ENCODE peak calls at places on chromosomes 5 and 9, in six cellular contexts. T is Caco-2, A is heart left ventricle, Q is HL-60, L is prostate gland, O is H1. I is an unnamed sample.

GRCh38 chr5:86030753-86031152 is 587.0 kb upstream of the COX7C start:
- DNase-seq in T (no peak), A (no peak), Q (no peak), L (no peak), O (no peak), I (no peak)

GRCh38 chr5:179620293-179620692 is 3.2 kb downstream of the HNRNPH1 start:
- DNase-seq in T (no peak), A (no peak), Q (no peak), L (no peak), O (no peak), I (no peak)

GRCh38 chr5:177997319-177997670 is 1.3 kb upstream of the PROP1 start:
- DNase-seq in T (no peak), A (no peak), Q (no peak), L (no peak), O (no peak), I (no peak)

GRCh38 chr9:10744669-10745068 is 131.9 kb upstream of the PTPRD start:
- DNase-seq in T (no peak), A (no peak), Q (no peak), L (no peak), O (no peak), I (no peak)

GRCh38 chr9:19931066-19931465 is 142.2 kb upstream of the SLC24A2 start:
- DNase-seq in T (no peak), A (no peak), Q (no peak), L (no peak), O (no peak), I (no peak)

GRCh38 chr9:131635285-131635684 is 90.0 kb downstream of the PRRT1B start:
- DNase-seq in T (peak), A (peak), Q (peak), L (peak), O (no peak), I (no peak)

GRCh38 chr5:142472306-142472951 is 147.6 kb upstream of the SPRY4 start:
- DNase-seq in T (no peak), A (no peak), Q (peak), L (no peak), O (no peak), I (no peak)

GRCh38 chr5:160272041-160272663 is 40.2 kb downstream of the CCNJL start:
- DNase-seq in T (no peak), A (no peak), Q (no peak), L (no peak), O (no peak), I (no peak)

GRCh38 chr5:164090358-164090757 is 584.9 kb downstream of the MAT2B start:
- DNase-seq in T (no peak), A (no peak), Q (no peak), L (no peak), O (no peak), I (no peak)

GRCh38 chr9:136054146-136054545 is 40.9 kb downstream of the NACC2 start:
- DNase-seq in T (no peak), A (no peak), Q (no peak), L (no peak), O (no peak), I (no peak)

GRCh38 chr9:111481885-111482636 is 2.1 kb downstream of the ECPAS start:
- DNase-seq in T (peak), A (no peak), Q (peak), L (peak), O (no peak), I (no peak)

GRCh38 chr5:159330131-159330530 is at the start of gene IL12B:
- DNase-seq in T (no peak), A (no peak), Q (no peak), L (no peak), O (no peak), I (no peak)

GRCh38 chr9:134005381-134005780 is 13.3 kb upstream of the VAV2 start:
- DNase-seq in T (no peak), A (no peak), Q (no peak), L (no peak), O (no peak), I (no peak)

DNA sequence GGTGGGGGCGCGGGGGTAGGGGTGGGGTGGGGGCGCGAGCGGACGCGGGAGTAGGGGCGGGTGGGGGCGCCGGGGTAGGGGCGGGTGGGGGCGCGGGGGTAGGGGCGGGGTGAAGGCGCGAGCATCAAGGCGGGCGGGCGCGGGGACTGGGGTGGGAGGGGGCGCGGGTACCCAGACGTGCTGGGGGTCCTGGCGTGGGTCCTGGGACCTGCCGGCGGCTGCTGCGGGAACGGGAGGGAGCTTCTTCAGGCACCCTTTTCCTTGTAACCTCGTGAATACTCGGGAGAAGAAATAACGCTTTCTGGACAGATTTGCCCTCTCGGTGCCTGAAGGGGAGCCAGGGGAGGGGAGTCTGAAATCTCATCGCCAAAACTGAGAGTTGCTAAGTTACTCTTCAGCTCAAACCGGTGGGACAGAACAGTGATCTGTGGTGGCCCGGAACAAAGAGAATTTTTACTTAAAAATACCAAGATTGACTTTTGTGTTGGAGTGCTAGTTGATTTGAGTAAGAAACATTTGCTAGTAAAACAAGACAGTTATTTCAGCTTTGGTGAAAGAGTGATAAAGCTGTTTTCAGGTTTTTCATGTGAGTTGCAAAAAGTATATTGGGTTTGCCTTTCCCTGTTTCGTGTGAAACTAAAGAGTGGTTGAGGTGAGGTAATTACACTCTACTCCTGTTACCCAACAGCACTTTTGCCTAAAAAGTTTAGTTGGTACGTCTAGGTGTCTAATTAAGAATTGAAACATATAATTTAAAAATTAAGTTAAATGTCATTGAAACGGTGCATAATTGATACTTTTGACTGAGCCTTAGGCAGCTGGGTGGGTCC is 638 bp downstream of the PLEKHG4B start:
- DNase-seq in T (no peak), A (no peak), Q (no peak), L (no peak), O (no peak), I (no peak)
- H3K4me3 ChIP-seq in T (peak), A (no peak), Q (no peak), L (peak), O (peak), I (no peak)

GRCh38 chr9:116643691-116644090 is 43.4 kb upstream of the TRIM32 start:
- DNase-seq in T (no peak), A (no peak), Q (no peak), L (no peak), O (no peak), I (no peak)

GRCh38 chr9:116644099-116644688 is 42.9 kb upstream of the TRIM32 start:
- DNase-seq in T (no peak), A (no peak), Q (no peak), L (no peak), O (no peak), I (no peak)

GRCh38 chr9:116641292-116642059 is 45.6 kb upstream of the TRIM32 start:
- DNase-seq in T (no peak), A (no peak), Q (no peak), L (no peak), O (no peak), I (no peak)

GRCh38 chr9:116646661-116647514 is 40.2 kb upstream of the TRIM32 start:
- DNase-seq in T (peak), A (no peak), Q (no peak), L (no peak), O (no peak), I (no peak)

GRCh38 chr9:116647515-116647809 is 39.6 kb upstream of the TRIM32 start:
- DNase-seq in T (no peak), A (peak), Q (no peak), L (no peak), O (no peak), I (no peak)
- TF ChIP-seq CTCF in T (no peak), A (no peak), Q (no peak), L (no peak), O (no peak), I (no peak)

DNA sequence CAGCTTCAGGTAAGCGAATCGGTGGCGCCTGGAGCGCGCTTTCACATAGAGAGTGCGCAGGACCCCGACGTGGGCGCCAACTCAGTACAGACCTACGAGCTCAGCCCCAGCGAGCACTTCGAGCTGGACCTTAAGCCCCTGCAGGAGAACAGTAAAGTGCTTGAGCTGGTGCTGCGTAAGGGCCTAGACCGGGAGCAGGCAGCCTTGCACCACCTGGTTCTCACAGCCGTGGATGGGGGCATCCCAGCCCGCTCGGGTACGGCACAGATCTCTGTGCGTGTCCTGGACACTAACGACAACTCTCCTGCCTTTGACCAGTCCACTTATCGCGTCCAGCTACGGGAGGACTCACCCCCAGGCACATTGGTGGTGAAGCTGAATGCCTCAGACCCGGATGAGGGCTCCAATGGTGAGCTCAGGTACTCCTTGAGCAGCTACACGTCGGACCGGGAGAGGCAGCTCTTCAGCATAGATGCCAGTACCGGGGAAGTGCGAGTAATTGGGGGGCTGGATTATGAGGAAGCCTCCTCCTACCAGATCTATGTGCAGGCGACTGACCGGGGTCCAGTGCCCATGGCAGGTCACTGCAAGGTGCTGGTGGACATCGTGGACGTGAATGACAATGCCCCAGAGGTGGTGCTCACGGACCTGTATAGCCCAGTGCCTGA is 1.1 kb downstream of the PCDHAC2 start:
- DNase-seq in T (no peak), A (no peak), Q (no peak), L (no peak), O (peak), I (no peak)
- H3K4me3 ChIP-seq in T (no peak), A (peak), Q (no peak), L (peak), O (peak), I (no peak)

GRCh38 chr5:351911-352225 is 30.4 kb downstream of the AHRR start:
- DNase-seq in T (no peak), A (no peak), Q (no peak), L (no peak), O (no peak), I (no peak)

GRCh38 chr5:347712-348284 is 26.3 kb downstream of the AHRR start:
- DNase-seq in T (no peak), A (no peak), Q (no peak), L (no peak), O (no peak), I (no peak)

GRCh38 chr5:348726-349125 is 27.2 kb downstream of the AHRR start:
- DNase-seq in T (no peak), A (no peak), Q (no peak), L (no peak), O (no peak), I (no peak)

GRCh38 chr5:351084-351910 is 29.8 kb downstream of the AHRR start:
- DNase-seq in T (no peak), A (no peak), Q (no peak), L (no peak), O (no peak), I (no peak)

DNA sequence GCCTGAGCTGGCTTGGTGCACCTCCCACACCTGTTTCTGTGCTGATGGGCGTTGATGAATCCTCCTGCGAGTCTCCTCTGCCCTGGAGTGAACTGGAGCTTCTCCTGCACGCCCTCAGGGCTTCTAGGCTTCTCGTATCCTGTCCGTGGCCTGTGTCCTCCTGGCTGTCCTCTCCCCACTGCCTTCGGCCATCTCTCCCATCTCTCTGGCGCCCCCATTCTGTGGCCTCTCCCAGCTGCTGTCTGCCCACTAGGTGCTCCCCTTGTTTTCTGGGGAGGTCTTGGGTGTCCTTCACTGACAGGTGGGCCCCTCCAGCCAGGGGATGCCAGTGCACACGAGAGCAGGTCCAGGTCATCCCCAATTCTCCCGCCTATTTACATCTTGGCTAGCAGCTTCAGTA is 28.8 kb downstream of the AHRR start:
- DNase-seq in T (no peak), A (no peak), Q (no peak), L (no peak), O (peak), I (no peak)
- TF ChIP-seq CTCF in T (no peak), A (no peak), Q (no peak), L (no peak), O (peak), I (peak)

GRCh38 chr9:127835930-127836586 is 18.4 kb downstream of the ENG start:
- DNase-seq in T (no peak), A (peak), Q (peak), L (no peak), O (no peak), I (no peak)
- H3K4me3 ChIP-seq in T (no peak), A (peak), Q (no peak), L (no peak), O (no peak), I (no peak)

GRCh38 chr5:78509884-78510769 is 138.4 kb downstream of the LHFPL2 start:
- DNase-seq in T (no peak), A (peak), Q (peak), L (peak), O (peak), I (no peak)
- TF ChIP-seq CTCF in T (no peak), A (no peak), Q (no peak), L (no peak), O (peak), I (no peak)

DNA sequence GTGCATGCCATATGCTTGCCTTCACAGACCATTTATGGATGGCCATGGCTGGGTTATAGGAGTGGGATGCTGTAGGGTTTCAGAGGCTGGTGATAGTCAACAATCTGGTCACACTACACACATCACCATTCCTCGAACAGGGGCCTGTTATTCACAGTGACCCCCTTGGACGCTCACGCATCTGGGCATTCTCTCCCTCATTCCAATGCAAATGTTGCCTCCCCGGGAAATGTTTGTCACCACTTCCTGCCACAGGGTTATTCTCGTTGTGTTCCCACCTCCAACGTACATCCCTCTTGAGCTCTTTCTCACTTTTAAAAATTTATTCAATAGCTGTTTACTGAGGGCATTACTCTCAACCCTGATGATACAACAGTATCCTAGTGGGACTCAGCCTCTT is 135.4 kb downstream of the SCAMP1 start:
- DNase-seq in T (no peak), A (no peak), Q (no peak), L (no peak), O (peak), I (no peak)
- H3K4me3 ChIP-seq in T (no peak), A (no peak), Q (no peak), L (no peak), O (no peak), I (no peak)